ENCODE peak calls at places on chromosome 1, in six cellular contexts. M is activated naive CD8-positive, alpha-beta T cell treated with anti-CD3 and anti-CD28 coated beads for 36 hours; W is H4; F is activated CD8-positive, alpha-beta memory T cell treated with anti-CD3 and anti-CD28 coated beads for 1 hour; J is M059J; E is SW480. I is an unnamed sample.

GRCh38 chr1:9375912-9376311 is 83.2 kb downstream of the SPSB1 start:
- DNase-seq in M (no peak), E (no peak), W (no peak), F (no peak), J (no peak), I (no peak)

GRCh38 chr1:193726722-193727121 is 540.3 kb upstream of the B3GALT2 start:
- DNase-seq in E (no peak), W (no peak), F (no peak), J (no peak), M (no peak), I (no peak)

GRCh38 chr1:228048659-228049333 is 33.7 kb upstream of the ARF1 start:
- DNase-seq in E (no peak), J (no peak), F (no peak), M (no peak), W (no peak), I (no peak)

GRCh38 chr1:35449334-35450008 is 107.7 kb downstream of the KIAA0319L start:
- DNase-seq in F (no peak), J (peak; percentile 91), M (no peak), E (no peak), W (peak; percentile 53), I (no peak)

GRCh38 chr1:28737245-28738137 is 751 bp downstream of the YTHDF2 start:
- DNase-seq in M (peak; percentile 38), J (peak; percentile 52), W (peak; percentile 16), E (peak; percentile 59), F (peak; percentile 16), I (peak; percentile 45)

GRCh38 chr1:8679411-8679800 is 138.0 kb downstream of the RERE start:
- DNase-seq in J (no peak), M (no peak), F (no peak), E (no peak), W (no peak), I (no peak)

GRCh38 chr1:150809651-150810050 is 1.6 kb upstream of the CTSK start:
- DNase-seq in E (no peak), F (no peak), M (no peak), W (no peak), J (no peak), I (no peak)

GRCh38 chr1:72649974-72650373 is 367.6 kb upstream of the NEGR1 start:
- DNase-seq in W (no peak), F (no peak), M (no peak), J (no peak), E (no peak), I (no peak)

GRCh38 chr1:56688522-56689026 is 43.5 kb downstream of the PRKAA2 start:
- DNase-seq in E (peak; percentile 98), J (peak; percentile 92), W (peak; percentile 83), F (no peak), M (no peak), I (no peak)

GRCh38 chr1:154213274-154213673 is 7.1 kb upstream of the CFAP141 start:
- DNase-seq in F (no peak), M (no peak), E (no peak), W (no peak), J (peak; percentile 83), I (no peak)

GRCh38 chr1:91804546-91805023 is 81.4 kb downstream of the TGFBR3 start:
- DNase-seq in W (peak; percentile 76), E (peak; percentile 98), F (peak; percentile 49), J (peak; percentile 97), M (peak; percentile 85), I (peak; percentile 67)

GRCh38 chr1:17742590-17742989 is 12.5 kb upstream of the ACTL8 start:
- DNase-seq in E (no peak), M (no peak), J (peak; percentile 24), F (no peak), W (no peak), I (no peak)

I was measured in activated T-helper 9 cell treated with anti-CD3 and anti-CD28 coated beads, Interleukin-2, amount 50 U/mL, for 16 hours.